ENCODE peak calls at places on chromosomes 6 and 20, in four cellular contexts. Z is NCI-H1436 treated with DMSO at 0.1 percent for 48 hours; D is fibroblast of lung; F is activated CD8-positive, alpha-beta T cell treated with anti-CD3 and anti-CD28 coated beads, Interleukin-2, amount 10 ng/mL, durations not matched to agents 7 days and 5 days. Y is an unnamed sample.

GRCh38 chr20:53258741-53259140 is 286.6 kb downstream of the TSHZ2 start:
- DNase-seq in Z (no peak), D (no peak), F (no peak), Y (peak)

GRCh38 chr20:34256629-34257124 is 15.5 kb downstream of the ASIP start:
- DNase-seq in Z (no peak), D (no peak), F (no peak), Y (no peak)

GRCh38 chr20:764255-764654 is 4.0 kb downstream of the SLC52A3 start:
- DNase-seq in Z (no peak), F (no peak), D (no peak), Y (no peak)

GRCh38 chr6:27250955-27251671 is 3.6 kb downstream of the PRSS16 start:
- DNase-seq in F (peak), D (peak), Z (peak), Y (peak)

GRCh38 chr6:32785781-32786533 is 22.6 kb upstream of the HLA-DQB2 start:
- DNase-seq in Z (no peak), F (peak), D (peak), Y (peak)

GRCh38 chr20:34637245-34638185 is 39.4 kb downstream of the PIGU start:
- DNase-seq in F (no peak), Z (no peak), D (peak), Y (peak)

GRCh38 chr6:139291813-139292619 is at the start of gene TXLNB:
- DNase-seq in Z (no peak), D (peak), F (peak), Y (peak)

GRCh38 chr6:13012977-13013680 is 296.6 kb downstream of the PHACTR1 start:
- DNase-seq in D (no peak), F (peak), Z (no peak), Y (no peak)

GRCh38 chr20:31663838-31664695 is 26.4 kb downstream of the COX4I2 start:
- DNase-seq in F (no peak), D (no peak), Z (no peak), Y (no peak)

GRCh38 chr6:154056536-154056935 is 17.5 kb downstream of the OPRM1 start:
- DNase-seq in D (no peak), Z (no peak), F (no peak), Y (no peak)

GRCh38 chr6:53616450-53617357 is 48.9 kb downstream of the KLHL31 start:
- DNase-seq in D (no peak), Z (no peak), F (no peak), Y (no peak)

GRCh38 chr6:35489066-35489465 is 7.8 kb downstream of the TEAD3 start:
- DNase-seq in D (no peak), F (no peak), Z (no peak), Y (peak)

GRCh38 chr6:42150254-42150653 is 7.8 kb upstream of the C6orf132 start:
- DNase-seq in D (no peak), F (no peak), Z (no peak), Y (no peak)

GRCh38 chr20:4076671-4077070 is 61.3 kb upstream of the RNF24 start:
- DNase-seq in Z (no peak), D (peak), F (no peak), Y (no peak)

GRCh38 chr20:41050361-41051019 is 21.9 kb downstream of the TOP1 start:
- DNase-seq in D (peak), Z (no peak), F (no peak), Y (peak)

GRCh38 chr6:163820171-163820570 is 405.7 kb downstream of the QKI start:
- DNase-seq in F (no peak), D (no peak), Z (no peak), Y (peak)

GRCh38 chr6:33317418-33317667 is 201 bp downstream of the ZBTB22 start:
- DNase-seq in D (no peak), F (no peak), Z (no peak), Y (no peak)

GRCh38 chr6:85078071-85078470 is 313.7 kb upstream of the TBX18 start:
- DNase-seq in Z (no peak), D (peak), F (no peak), Y (no peak)

GRCh38 chr6:15343490-15344185 is 97.8 kb downstream of the JARID2 start:
- DNase-seq in D (no peak), Z (no peak), F (no peak), Y (no peak)

GRCh38 chr6:141548969-141549368 is 583.8 kb upstream of the GJE1 start:
- DNase-seq in F (no peak), Z (no peak), D (peak), Y (no peak)

GRCh38 chr6:98838027-98838426 is 3.7 kb downstream of the POU3F2 start:
- DNase-seq in D (peak), F (no peak), Z (no peak), Y (no peak)

GRCh38 chr6:20931093-20931492 is 396.8 kb downstream of the CDKAL1 start:
- DNase-seq in F (no peak), D (no peak), Z (no peak), Y (no peak)

GRCh38 chr6:107132330-107132954 is 17.1 kb upstream of the BEND3 start:
- DNase-seq in Z (no peak), F (peak), D (peak), Y (peak)

GRCh38 chr6:2594868-2595267 is 155.9 kb downstream of the MYLK4 start:
- DNase-seq in D (no peak), F (no peak), Z (no peak), Y (no peak)

GRCh38 chr20:35503841-35504460 is 25.5 kb downstream of the C20orf173 start:
- DNase-seq in F (no peak), D (no peak), Z (no peak), Y (no peak)

GRCh38 chr6:34272022-34272926 is 23.5 kb upstream of the SMIM29 start:
- DNase-seq in F (no peak), Z (no peak), D (no peak), Y (no peak)